ENCODE peak calls at places on chromosome 18, in eight cellular contexts. A, I, L, S, B, H, F and J are unnamed samples.

GRCh38 chr18:29096380-29096779 is 919.5 kb upstream of the CDH2 start:
- DNase-seq in L (no peak), I (no peak), S (no peak), A (no peak), H (no peak), B (no peak), F (no peak), J (no peak)

GRCh38 chr18:42712065-42712464 is 403.4 kb downstream of the RIT2 start:
- DNase-seq in F (no peak), S (no peak), I (no peak), A (no peak), L (no peak), B (no peak), H (no peak), J (no peak)

GRCh38 chr18:11454021-11454420 is 155.4 kb upstream of the SLC35G4 start:
- DNase-seq in B (peak; percentile 57), S (no peak), F (no peak), A (no peak), L (no peak), H (no peak), I (no peak), J (no peak)

GRCh38 chr18:8780227-8780626 is 74.9 kb downstream of the MTCL1 start:
- DNase-seq in L (no peak), S (no peak), I (no peak), H (no peak), A (no peak), B (peak; percentile 45), F (no peak), J (no peak)

GRCh38 chr18:28794459-28795245 is 617.7 kb upstream of the CDH2 start:
- DNase-seq in L (peak; percentile 35), B (no peak), H (no peak), F (no peak), S (no peak), I (no peak), A (no peak), J (peak; percentile 12)

GRCh38 chr18:43442571-43442970 is 165.3 kb upstream of the SYT4 start:
- DNase-seq in H (no peak), F (no peak), B (no peak), L (no peak), S (no peak), A (no peak), I (no peak), J (no peak)

GRCh38 chr18:79690586-79691482 is 11.2 kb downstream of the CTDP1 start:
- DNase-seq in F (no peak), A (no peak), H (no peak), B (no peak), L (no peak), I (no peak), S (no peak), J (no peak)

GRCh38 chr18:79590191-79591039 is 89.2 kb upstream of the CTDP1 start:
- DNase-seq in B (no peak), I (no peak), S (peak; percentile 52), H (no peak), A (no peak), F (no peak), L (no peak), J (no peak)

GRCh38 chr18:58694221-58694620 is 23.0 kb downstream of the MALT1 start:
- DNase-seq in L (no peak), A (no peak), S (no peak), F (no peak), I (no peak), H (no peak), B (no peak), J (no peak)

GRCh38 chr18:78416853-78417252 is 562.8 kb upstream of the SALL3 start:
- DNase-seq in B (no peak), L (no peak), S (no peak), I (no peak), F (no peak), H (peak; percentile 19), A (no peak), J (no peak)

GRCh38 chr18:44682871-44683221 is 2.2 kb downstream of the SETBP1 start:
- DNase-seq in S (peak; percentile 40), H (peak; percentile 62), A (no peak), I (no peak), B (no peak), L (no peak), F (no peak), J (no peak)

GRCh38 chr18:46555724-46556123 is 101.3 kb downstream of the LOXHD1 start:
- DNase-seq in S (peak; percentile 20), H (peak; percentile 69), L (no peak), B (peak; percentile 1), F (peak; percentile 26), A (no peak), I (peak; percentile 26), J (no peak)

GRCh38 chr18:49915352-49915751 is 102.0 kb upstream of the ACAA2 start:
- DNase-seq in L (no peak), F (no peak), S (no peak), B (no peak), A (no peak), I (no peak), H (no peak), J (no peak)

GRCh38 chr18:37487400-37487831 is 78.2 kb downstream of the CELF4 start:
- DNase-seq in B (peak; percentile 58), I (no peak), L (no peak), F (no peak), S (no peak), A (no peak), H (no peak), J (no peak)

GRCh38 chr18:7846315-7846714 is 279.2 kb downstream of the PTPRM start:
- DNase-seq in I (no peak), F (no peak), S (no peak), H (no peak), L (no peak), A (no peak), B (no peak), J (no peak)

GRCh38 chr18:35982404-35983114 is 10.1 kb downstream of the RMP24 start:
- DNase-seq in S (no peak), B (no peak), H (no peak), A (no peak), F (no peak), L (peak; percentile 80), I (no peak), J (no peak)

GRCh38 chr18:79617521-79618500 is 61.8 kb upstream of the CTDP1 start:
- DNase-seq in H (no peak), A (no peak), F (no peak), I (no peak), L (no peak), B (no peak), S (no peak), J (no peak)

GRCh38 chr18:51568151-51568550 is 370.7 kb upstream of the MEX3C start:
- DNase-seq in H (no peak), A (no peak), I (no peak), S (peak; percentile 54), F (no peak), L (no peak), B (no peak), J (no peak)

GRCh38 chr18:59851784-59852399 is 47.9 kb upstream of the PMAIP1 start:
- DNase-seq in F (no peak), H (no peak), S (no peak), A (no peak), L (no peak), I (no peak), B (no peak), J (no peak)

GRCh38 chr18:23703057-23703986 is 14.1 kb downstream of the LAMA3 start:
- DNase-seq in H (peak; percentile 49), I (peak; percentile 36), F (no peak), S (no peak), L (peak; percentile 71), A (no peak), B (no peak), J (no peak)

GRCh38 chr18:61949946-61950345 is 57.1 kb upstream of the RNF152 start:
- DNase-seq in I (no peak), B (no peak), A (no peak), F (no peak), L (peak; percentile 67), H (no peak), S (no peak), J (no peak)

GRCh38 chr18:22427797-22428549 is 10.3 kb upstream of the CTAGE1 start:
- DNase-seq in F (no peak), I (no peak), L (no peak), S (no peak), A (no peak), B (no peak), H (no peak), J (no peak)